ENCODE peak calls at places on chromosomes 3 and 15, in eight cellular contexts. E is neuronal stem cell; K is cardiac muscle cell; F is stomach; W is K562; D is CD8-positive, alpha-beta T cell; Q is tibial artery; I is mucosa of descending colon. Z is an unnamed sample.

GRCh38 chr3:34837848-34838741 is 801.2 kb upstream of the ARPP21 start:
- DNase-seq in E (no peak), K (no peak), F (no peak), W (no peak), D (no peak), Q (no peak), I (no peak), Z (no peak)

GRCh38 chr3:126208618-126209256 is 28.4 kb upstream of the ALDH1L1 start:
- DNase-seq in E (no peak), K (no peak), F (peak; percentile 84), W (peak; percentile 39), D (no peak), Q (peak; percentile 91), I (peak; percentile 87), Z (no peak)

GRCh38 chr3:12972043-12972442 is 101.2 kb downstream of the IQSEC1 start:
- DNase-seq in E (no peak), K (no peak), F (no peak), W (no peak), D (no peak), Q (no peak), I (no peak), Z (no peak)

GRCh38 chr15:33871911-33872760 is 96.2 kb upstream of the CHRM5 start:
- DNase-seq in E (no peak), K (peak; percentile 63), F (no peak), W (no peak), D (no peak), Q (no peak), I (no peak), Z (no peak)

GRCh38 chr3:133037440-133037839 is 751 bp upstream of the TMEM108 start:
- DNase-seq in E (no peak), K (no peak), F (no peak), W (no peak), D (no peak), Q (no peak), I (no peak), Z (no peak)

GRCh38 chr15:82535566-82536408 is 4.5 kb downstream of the RPS17 start:
- DNase-seq in E (no peak), K (peak; percentile 5), F (no peak), W (peak; percentile 17), D (no peak), Q (no peak), I (no peak), Z (no peak)

GRCh38 chr3:112739252-112739945 is 98.5 kb upstream of the CCDC80 start:
- DNase-seq in E (no peak), K (no peak), F (no peak), W (no peak), D (no peak), Q (no peak), I (no peak), Z (no peak)

GRCh38 chr3:45554001-45554691 is 40.4 kb upstream of the LIMD1 start:
- DNase-seq in E (no peak), K (peak; percentile 54), F (peak; percentile 31), W (peak; percentile 43), D (no peak), Q (peak; percentile 65), I (peak; percentile 57), Z (peak; percentile 86)

GRCh38 chr3:154081305-154081704 is 39.9 kb upstream of the ARHGEF26 start:
- DNase-seq in E (no peak), K (no peak), F (no peak), W (no peak), D (no peak), Q (no peak), I (no peak), Z (no peak)

GRCh38 chr3:99858461-99858860 is 40.8 kb downstream of the CMSS1 start:
- DNase-seq in E (no peak), K (no peak), F (no peak), W (no peak), D (no peak), Q (no peak), I (no peak), Z (no peak)
- H3K4me1 ChIP-seq in E (peaks cover 5% of the 10 kb centered on the region), K (no peaks in the 10 kb centered on the region), F (peaks cover 55% of the 10 kb centered on the region), W (no peaks in the 10 kb centered on the region), D (no peaks in the 10 kb centered on the region), Q (peaks cover 52% of the 10 kb centered on the region), I (peaks cover 10% of the 10 kb centered on the region), Z (no peaks in the 10 kb centered on the region)

DNA sequence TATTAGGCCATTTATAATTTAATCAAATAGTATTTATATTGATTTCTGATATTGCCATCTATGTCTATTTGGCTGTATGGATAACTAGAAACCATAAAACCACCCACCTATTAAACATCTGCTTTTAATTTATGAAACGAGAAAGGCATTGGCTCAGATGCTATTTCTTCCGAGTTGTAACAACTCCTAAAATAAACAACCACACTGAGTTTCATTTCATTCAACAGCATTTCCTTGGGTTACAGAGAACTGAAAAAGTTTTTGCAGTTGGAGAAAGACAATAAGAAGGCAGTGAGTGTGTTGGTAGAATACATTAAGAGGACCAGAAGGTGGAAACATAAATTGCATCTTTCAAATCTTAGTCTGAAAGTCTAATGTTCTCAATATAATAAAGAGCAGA is 79.1 kb downstream of the AQR start:
- DNase-seq in E (no peak), K (no peak), F (no peak), W (no peak), D (no peak), Q (no peak), I (no peak), Z (peak; percentile 23)
- H3K36me3 ChIP-seq in E (peaks cover 13% of the 10 kb centered on the region), K (peaks cover 36% of the 10 kb centered on the region), F (peaks cover 20% of the 10 kb centered on the region), W (peaks cover 87% of the 10 kb centered on the region), D (peaks cover 34% of the 10 kb centered on the region), Q (peaks cover 62% of the 10 kb centered on the region), I (peaks cover 4% of the 10 kb centered on the region), Z (peaks cover 18% of the 10 kb centered on the region)

GRCh38 chr15:73940061-73940981 is 14.1 kb downstream of the LOXL1 start:
- DNase-seq in E (no peak), K (no peak), F (no peak), W (no peak), D (no peak), Q (no peak), I (no peak), Z (no peak)
- H3K4me1 ChIP-seq in E (peaks cover 33% of the 10 kb centered on the region), K (peaks cover 54% of the 10 kb centered on the region), F (peaks cover 58% of the 10 kb centered on the region), W (no peaks in the 10 kb centered on the region), D (peaks cover 15% of the 10 kb centered on the region), Q (peaks cover 83% of the 10 kb centered on the region), I (no peaks in the 10 kb centered on the region), Z (peaks cover 10% of the 10 kb centered on the region)

GRCh38 chr3:183033746-183034145 is 53.4 kb upstream of the DCUN1D1 start:
- DNase-seq in E (no peak), K (no peak), F (no peak), W (no peak), D (no peak), Q (no peak), I (no peak), Z (no peak)
- H3K36me3 ChIP-seq in E (peaks cover 14% of the 10 kb centered on the region), K (peaks cover 19% of the 10 kb centered on the region), F (peaks cover 35% of the 10 kb centered on the region), W (peaks cover 41% of the 10 kb centered on the region), D (peaks cover 12% of the 10 kb centered on the region), Q (peaks cover 77% of the 10 kb centered on the region), I (no peaks in the 10 kb centered on the region), Z (peaks cover 17% of the 10 kb centered on the region)

DNA sequence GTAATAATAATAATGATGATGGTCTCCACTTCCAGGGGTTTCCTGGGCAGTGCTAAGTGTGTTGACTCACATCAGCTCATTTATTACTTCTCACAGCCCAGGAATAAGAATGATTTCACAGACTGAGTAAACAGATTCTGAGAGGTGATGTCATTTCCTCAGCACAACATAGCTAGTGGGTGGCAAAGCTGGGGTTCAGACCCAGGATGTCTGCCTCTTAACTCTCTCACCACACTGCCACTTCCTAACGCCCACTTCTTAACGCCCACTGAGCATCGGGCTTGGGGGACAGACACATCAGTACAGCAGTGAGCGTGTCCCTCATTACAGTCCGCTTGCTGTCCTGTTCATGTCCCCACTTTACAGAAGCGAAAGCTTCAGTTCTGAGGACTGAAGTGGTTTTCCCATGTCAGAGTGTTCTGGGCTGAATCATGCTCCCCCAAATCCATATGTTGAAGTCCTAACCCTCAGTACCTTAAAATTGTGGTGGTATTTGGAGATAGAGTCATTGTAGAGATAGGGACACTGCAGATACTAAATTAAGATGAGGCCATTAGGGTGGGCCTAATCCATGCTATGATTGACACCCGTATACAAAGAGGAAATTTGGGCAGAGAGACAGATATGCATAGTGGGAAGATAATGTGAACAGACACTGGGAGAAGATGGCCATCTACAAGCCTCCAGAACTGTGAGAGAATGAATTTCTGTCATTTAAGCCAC is 68.0 kb downstream of the ATP2B2 start:
- DNase-seq in E (no peak), K (no peak), F (no peak), W (no peak), D (peak; percentile 77), Q (no peak), I (peak; percentile 6), Z (no peak)
- H3K4me1 ChIP-seq in E (no peaks in the 10 kb centered on the region), K (peaks cover 22% of the 10 kb centered on the region), F (no peaks in the 10 kb centered on the region), W (peaks cover 4% of the 10 kb centered on the region), D (peaks cover 20% of the 10 kb centered on the region), Q (no peaks in the 10 kb centered on the region), I (no peaks in the 10 kb centered on the region), Z (no peaks in the 10 kb centered on the region)

DNA sequence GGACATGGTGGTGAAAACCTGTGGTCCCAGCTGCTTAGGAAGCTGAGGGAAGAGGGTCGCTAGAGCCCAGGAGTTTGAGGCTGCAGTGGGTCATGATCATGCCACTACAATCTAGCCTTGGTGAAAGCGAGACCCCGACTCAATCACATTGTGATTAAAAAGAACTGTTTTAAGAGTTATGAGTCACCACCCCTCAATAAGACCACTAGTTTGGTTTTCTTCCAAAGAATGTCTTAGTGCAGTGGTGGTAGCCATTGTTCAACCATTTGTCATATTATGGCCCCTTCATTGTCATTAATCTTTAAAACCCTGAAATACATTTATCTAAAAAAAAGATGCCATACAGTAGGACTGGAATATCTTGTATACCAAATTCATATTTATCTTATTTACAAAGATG is 48.8 kb downstream of the BLM start:
- DNase-seq in E (no peak), K (no peak), F (no peak), W (no peak), D (no peak), Q (no peak), I (no peak), Z (no peak)
- H3K36me3 ChIP-seq in E (peaks cover 10% of the 10 kb centered on the region), K (no peaks in the 10 kb centered on the region), F (no peaks in the 10 kb centered on the region), W (peaks cover 84% of the 10 kb centered on the region), D (no peaks in the 10 kb centered on the region), Q (no peaks in the 10 kb centered on the region), I (no peaks in the 10 kb centered on the region), Z (peaks cover 3% of the 10 kb centered on the region)